ENCODE peak calls at places on chromosome 17, in ten cellular contexts. G is HepG2, A is AG10803, W is cardiac muscle cell, X is fibroblast of mammary gland, P is fibroblast of the aortic adventitia, J is heart left ventricle, I is BE2C, F is HFFc6, R is GM06990. K is an unnamed sample.

GRCh38 chr17:58605986-58606385 is 85.9 kb downstream of the TEX14 start:
- DNase-seq in G (no peak), A (no peak), W (no peak), X (no peak), P (no peak), J (no peak), I (no peak), F (no peak), R (no peak), K (no peak)

GRCh38 chr17:19372866-19373505 is 5.3 kb upstream of the MAPK7 start:
- DNase-seq in G (no peak), A (no peak), W (no peak), X (no peak), P (no peak), J (no peak), I (no peak), F (no peak), R (no peak), K (no peak)

GRCh38 chr17:75518201-75518600 is 1.9 kb downstream of the TSEN54 start:
- DNase-seq in G (no peak), A (no peak), W (no peak), X (no peak), P (no peak), J (no peak), I (no peak), F (no peak), R (no peak), K (no peak)

GRCh38 chr17:19706791-19707727 is 9.3 kb downstream of the SLC47A2 start:
- DNase-seq in G (no peak), A (no peak), W (no peak), X (no peak), P (no peak), J (no peak), I (no peak), F (no peak), R (no peak), K (no peak)

GRCh38 chr17:4837471-4838305 is 4.5 kb downstream of the MINK1 start:
- DNase-seq in G (no peak), A (no peak), W (no peak), X (no peak), P (peak), J (peak), I (no peak), F (no peak), R (no peak), K (no peak)

GRCh38 chr17:50954641-50955121 is 88.5 kb upstream of the TOB1 start:
- DNase-seq in G (no peak), A (no peak), W (no peak), X (no peak), P (no peak), J (no peak), I (no peak), F (no peak), R (no peak), K (peak)

GRCh38 chr17:79557724-79558572 is 52.9 kb downstream of the RBFOX3 start:
- DNase-seq in G (no peak), A (no peak), W (no peak), X (no peak), P (no peak), J (no peak), I (no peak), F (no peak), R (no peak), K (no peak)

GRCh38 chr17:19986941-19987714 is 9.5 kb upstream of the AKAP10 start:
- DNase-seq in G (no peak), A (no peak), W (no peak), X (no peak), P (no peak), J (no peak), I (no peak), F (no peak), R (no peak), K (no peak)

GRCh38 chr17:68482576-68483001 is 25.3 kb upstream of the WIPI1 start:
- DNase-seq in G (peak), A (no peak), W (no peak), X (no peak), P (no peak), J (no peak), I (no peak), F (no peak), R (no peak), K (no peak)

GRCh38 chr17:60675997-60676396 is 1.7 kb upstream of the BCAS3 start:
- DNase-seq in G (no peak), A (no peak), W (no peak), X (no peak), P (no peak), J (no peak), I (no peak), F (no peak), R (no peak), K (no peak)

GRCh38 chr17:75563063-75563758 is 24.4 kb upstream of the MYO15B start:
- DNase-seq in G (no peak), A (no peak), W (no peak), X (no peak), P (no peak), J (no peak), I (no peak), F (no peak), R (no peak), K (no peak)

GRCh38 chr17:40491486-40491885 is 9.9 kb downstream of the TNS4 start:
- DNase-seq in G (no peak), A (no peak), W (no peak), X (no peak), P (no peak), J (no peak), I (no peak), F (no peak), R (no peak), K (no peak)

GRCh38 chr17:58535431-58535830 is 21.0 kb upstream of the MTMR4 start:
- DNase-seq in G (peak), A (peak), W (peak), X (peak), P (peak), J (no peak), I (no peak), F (peak), R (no peak), K (no peak)

GRCh38 chr17:11459780-11460426 is 138.4 kb upstream of the DNAH9 start:
- DNase-seq in G (no peak), A (no peak), W (no peak), X (no peak), P (no peak), J (no peak), I (no peak), F (no peak), R (no peak), K (no peak)

GRCh38 chr17:58351710-58352017 is 337 bp downstream of the SUPT4H1 start:
- DNase-seq in G (no peak), A (no peak), W (no peak), X (no peak), P (no peak), J (no peak), I (no peak), F (no peak), R (no peak), K (no peak)

GRCh38 chr17:65917560-65917959 is 274.4 kb downstream of the CEP112 start:
- DNase-seq in G (no peak), A (no peak), W (no peak), X (no peak), P (no peak), J (no peak), I (no peak), F (no peak), R (no peak), K (no peak)

GRCh38 chr17:290626-291025 is 62.0 kb downstream of the RPH3AL start:
- DNase-seq in G (no peak), A (no peak), W (no peak), X (no peak), P (no peak), J (peak), I (no peak), F (no peak), R (no peak), K (no peak)

GRCh38 chr17:6269474-6269873 is 165.4 kb downstream of the AIPL1 start:
- DNase-seq in G (no peak), A (peak), W (peak), X (peak), P (peak), J (no peak), I (no peak), F (peak), R (no peak), K (peak)

GRCh38 chr17:80762076-80762475 is 217.4 kb downstream of the RPTOR start:
- DNase-seq in G (no peak), A (no peak), W (no peak), X (no peak), P (no peak), J (no peak), I (no peak), F (no peak), R (no peak), K (no peak)

GRCh38 chr17:35051183-35051578 is 12.3 kb downstream of the RFFL start:
- DNase-seq in G (peak), A (no peak), W (peak), X (peak), P (no peak), J (no peak), I (no peak), F (no peak), R (peak), K (peak)

GRCh38 chr17:66270106-66270505 is 32.3 kb upstream of the PRKCA start:
- DNase-seq in G (no peak), A (no peak), W (no peak), X (no peak), P (no peak), J (no peak), I (no peak), F (no peak), R (no peak), K (no peak)

GRCh38 chr17:78658281-78658785 is 81.1 kb upstream of the DNAH17 start:
- DNase-seq in G (no peak), A (peak), W (no peak), X (peak), P (no peak), J (no peak), I (no peak), F (peak), R (no peak), K (no peak)

GRCh38 chr17:56482229-56482628 is 111.3 kb upstream of the NOG start:
- DNase-seq in G (no peak), A (no peak), W (no peak), X (no peak), P (no peak), J (no peak), I (no peak), F (no peak), R (no peak), K (no peak)

GRCh38 chr17:61408151-61409041 is 8.8 kb downstream of the TBX2 start:
- DNase-seq in G (no peak), A (no peak), W (no peak), X (no peak), P (no peak), J (peak), I (peak), F (no peak), R (no peak), K (no peak)

GRCh38 chr17:45123930-45124796 is 8.2 kb downstream of the PLCD3 start:
- DNase-seq in G (peak), A (peak), W (peak), X (peak), P (peak), J (peak), I (peak), F (peak), R (no peak), K (no peak)

GRCh38 chr17:58303981-58304734 is 23.4 kb upstream of the MPO start:
- DNase-seq in G (peak), A (peak), W (peak), X (peak), P (peak), J (peak), I (peak), F (peak), R (peak), K (peak)

GRCh38 chr17:64622931-64623654 is 39.0 kb downstream of the SMURF2 start:
- DNase-seq in G (peak), A (peak), W (peak), X (peak), P (peak), J (no peak), I (no peak), F (peak), R (no peak), K (no peak)

GRCh38 chr17:59830007-59830630 is 62.6 kb downstream of the TUBD1 start:
- DNase-seq in G (no peak), A (peak), W (peak), X (peak), P (peak), J (no peak), I (no peak), F (no peak), R (no peak), K (no peak)

DNA sequence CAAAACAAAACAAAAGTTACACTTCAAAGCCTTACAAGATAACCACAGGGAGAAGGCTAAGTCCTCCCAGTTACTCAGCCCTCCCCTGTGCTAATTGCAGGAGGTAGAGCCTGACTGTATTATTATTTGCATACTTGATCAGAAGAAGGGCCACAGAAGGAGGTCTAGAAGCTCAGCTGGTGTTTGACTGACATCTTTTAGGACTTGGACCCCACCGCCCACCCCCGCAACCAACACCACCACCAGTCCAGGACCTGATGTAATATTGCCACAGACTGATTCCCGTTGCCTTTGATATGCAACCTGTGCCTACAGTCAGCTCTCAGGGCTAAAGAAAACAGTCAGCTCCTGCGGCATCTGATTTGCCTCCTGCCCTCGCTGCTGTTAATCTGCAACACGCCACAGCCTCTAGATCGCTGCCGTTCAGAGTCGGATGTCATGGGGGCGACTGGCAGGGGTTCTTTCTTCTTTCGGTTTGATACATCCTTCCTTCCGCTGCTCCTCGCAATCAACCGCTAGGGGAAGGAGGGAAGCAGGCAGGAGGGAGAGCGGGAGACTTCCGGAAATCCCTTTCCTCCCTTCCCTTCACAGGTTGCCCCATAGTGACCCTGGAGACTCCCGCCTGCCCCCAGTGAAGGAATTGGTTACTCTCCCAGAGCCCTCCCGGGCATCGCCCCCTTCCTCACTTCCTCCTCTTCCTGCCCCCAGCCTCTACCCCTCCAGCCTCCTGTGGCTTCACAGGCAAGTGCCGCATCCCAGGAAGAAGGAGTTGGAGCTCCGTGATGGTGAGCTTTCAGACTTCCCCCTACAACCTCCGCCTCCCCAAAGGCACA is 90.5 kb upstream of the SOX9 start:
- DNase-seq in G (peak), A (peak), W (peak), X (peak), P (peak), J (peak), I (peak), F (peak), R (peak), K (peak)
- TF ChIP-seq CTCF in G (peak), A (peak), W (peak), X (peak), P (peak), J (peak), I (peak), F (peak), R (peak), K (peak)

DNA sequence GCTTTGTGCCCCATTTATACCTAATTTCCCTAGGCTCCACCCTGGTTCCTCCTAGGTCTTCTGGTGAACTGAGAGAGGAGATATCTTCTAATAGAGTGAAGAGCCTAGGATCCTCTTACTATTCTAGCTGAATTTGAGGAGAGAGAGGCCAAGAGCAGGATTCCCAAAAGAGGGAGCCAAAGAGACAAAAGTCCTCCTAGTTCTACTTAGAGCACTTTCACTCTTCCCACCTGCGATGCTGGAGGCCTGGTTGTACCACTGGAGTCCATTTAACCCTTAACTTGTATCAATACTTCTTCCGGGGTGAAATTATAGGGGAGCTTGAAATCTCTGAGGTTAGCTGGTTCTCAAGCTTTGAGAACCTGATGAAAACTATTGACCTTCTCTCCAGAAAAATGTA is 3.4 kb upstream of the SSH2 start:
- DNase-seq in G (peak), A (peak), W (peak), X (peak), P (peak), J (no peak), I (no peak), F (peak), R (no peak), K (no peak)
- TF ChIP-seq CTCF in G (peak), A (peak), W (peak), X (peak), P (peak), J (peak), I (peak), F (peak), R (no peak), K (no peak)

GRCh38 chr17:63376949-63377348 is 69.2 kb downstream of the CYB561 start:
- DNase-seq in G (no peak), A (no peak), W (no peak), X (no peak), P (no peak), J (no peak), I (no peak), F (no peak), R (no peak), K (no peak)
- TF ChIP-seq CTCF in G (no peak), A (no peak), W (no peak), X (no peak), P (no peak), J (no peak), I (no peak), F (no peak), R (no peak), K (no peak)

DNA sequence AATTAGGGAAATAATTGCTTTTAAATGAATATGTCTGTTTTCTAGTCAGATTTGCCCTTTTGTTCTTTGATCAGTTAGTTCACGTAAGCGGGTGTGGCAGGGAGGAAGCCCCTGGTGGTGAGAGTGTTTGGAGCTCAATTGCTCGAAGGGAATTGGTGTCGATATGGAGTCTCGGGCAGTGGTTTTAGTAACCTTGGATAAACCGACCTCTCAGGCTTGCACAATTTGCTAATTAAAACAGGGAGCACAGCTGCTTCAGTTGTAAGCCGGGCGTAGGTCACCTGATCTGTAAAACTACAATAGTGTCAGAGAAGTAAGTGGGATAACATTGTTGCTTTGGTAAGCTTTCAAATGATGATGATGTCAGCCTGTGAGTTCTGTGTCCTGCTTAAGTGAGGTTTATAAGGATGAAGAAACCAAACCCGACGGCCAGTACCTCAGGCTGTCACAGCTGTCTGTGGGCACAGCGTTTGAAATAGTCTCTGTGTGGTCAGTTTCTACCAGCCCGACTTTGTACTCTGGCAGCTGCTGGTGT is 2.9 kb downstream of the ZNF750 start:
- DNase-seq in G (no peak), A (peak), W (no peak), X (peak), P (no peak), J (no peak), I (no peak), F (no peak), R (no peak), K (no peak)
- TF ChIP-seq CTCF in G (no peak), A (peak), W (no peak), X (peak), P (peak), J (no peak), I (peak), F (no peak), R (no peak), K (no peak)

K was measured in GM10248.